ENCODE peak calls at places on chromosomes 7 and 10, in four cellular contexts. U is K562, B is H1, Z is GM12878. D is an unnamed sample.

GRCh38 chr7:137670521-137671064 is 176.2 kb downstream of the DGKI start:
- DNase-seq in B (no peak), U (no peak), Z (peak; percentile 35), D (no peak)

GRCh38 chr10:109679478-109679877 is 243.8 kb downstream of the XPNPEP1 start:
- DNase-seq in Z (no peak), U (no peak), B (no peak), D (no peak)

GRCh38 chr10:59847326-59847725 is 59.0 kb downstream of the CCDC6 start:
- DNase-seq in U (no peak), B (peak; percentile 61), Z (no peak), D (no peak)

GRCh38 chr7:4931932-4932331 is 27.1 kb downstream of the MMD2 start:
- DNase-seq in B (peak; percentile 60), U (no peak), Z (no peak), D (peak; percentile 37)

GRCh38 chr10:46028584-46029570 is 1.5 kb downstream of the NCOA4 start:
- DNase-seq in B (no peak), Z (no peak), U (no peak), D (peak; percentile 95)

GRCh38 chr7:137904826-137905225 is 58.1 kb upstream of the DGKI start:
- DNase-seq in B (no peak), U (no peak), Z (no peak), D (no peak)

GRCh38 chr7:30633223-30633622 is 38.5 kb downstream of the GARS1 start:
- DNase-seq in Z (no peak), B (no peak), U (no peak), D (no peak)

GRCh38 chr7:107049971-107050532 is 5.5 kb downstream of the PRKAR2B start:
- DNase-seq in B (no peak), Z (no peak), U (no peak), D (no peak)

GRCh38 chr7:50594734-50595537 is 29.7 kb upstream of the DDC start:
- DNase-seq in U (no peak), Z (no peak), B (no peak), D (peak; percentile 19)

GRCh38 chr10:68303849-68304412 is 27.9 kb upstream of the HNRNPH3 start:
- DNase-seq in Z (no peak), U (no peak), B (no peak), D (peak; percentile 75)

GRCh38 chr7:20562461-20562860 is 53.0 kb upstream of the ABCB5 start:
- DNase-seq in Z (no peak), U (no peak), B (no peak), D (no peak)

GRCh38 chr10:96661632-96662031 is 58.7 kb downstream of the PIK3AP1 start:
- DNase-seq in U (no peak), B (no peak), Z (no peak), D (no peak)

GRCh38 chr7:44318296-44318695 is 7.1 kb downstream of the CAMK2B start:
- DNase-seq in U (no peak), Z (no peak), B (peak; percentile 33), D (no peak)

GRCh38 chr10:13987472-13987871 is 343.3 kb downstream of the FRMD4A start:
- DNase-seq in U (no peak), B (no peak), Z (peak; percentile 50), D (no peak)

GRCh38 chr10:5234106-5234877 is 37.7 kb downstream of the AKR1C4 start:
- DNase-seq in Z (no peak), B (no peak), U (no peak), D (peak; percentile 91)

GRCh38 chr10:49325916-49326783 is 27.2 kb downstream of the C10orf71 start:
- DNase-seq in B (peak; percentile 35), Z (no peak), U (no peak), D (no peak)

GRCh38 chr10:21030096-21030495 is 133.0 kb upstream of the NEBL start:
- DNase-seq in B (no peak), U (no peak), Z (no peak), D (no peak)

GRCh38 chr7:121608785-121609184 is 212.7 kb upstream of the FAM3C start:
- DNase-seq in U (no peak), B (no peak), Z (no peak), D (no peak)

GRCh38 chr10:6046458-6047325 is 15.5 kb downstream of the IL2RA start:
- DNase-seq in U (no peak), Z (no peak), B (peak; percentile 34), D (no peak)

GRCh38 chr10:15344876-15345285 is 26.2 kb downstream of the FAM171A1 start:
- DNase-seq in U (no peak), B (no peak), Z (no peak), D (peak; percentile 98)

GRCh38 chr7:5709347-5709950 is 72.0 kb downstream of the RNF216 start:
- DNase-seq in Z (no peak), B (no peak), U (no peak), D (no peak)

GRCh38 chr7:113945018-113945938 is 26.5 kb upstream of the PPP1R3A start:
- DNase-seq in B (no peak), U (no peak), Z (no peak), D (no peak)

GRCh38 chr7:107386543-107386900 is 83.3 kb upstream of the GPR22 start:
- DNase-seq in Z (no peak), U (no peak), B (no peak), D (no peak)

GRCh38 chr10:33005322-33006282 is 47.6 kb upstream of the ITGB1 start:
- DNase-seq in B (peak; percentile 73), U (peak; percentile 26), Z (no peak), D (peak; percentile 59)

GRCh38 chr10:77043364-77043763 is 594.2 kb downstream of the KCNMA1 start:
- DNase-seq in Z (no peak), U (no peak), B (no peak), D (no peak)

GRCh38 chr10:4775808-4776207 is 50.2 kb upstream of the AKR1E2 start:
- DNase-seq in B (no peak), U (no peak), Z (no peak), D (no peak)

GRCh38 chr7:79093421-79093820 is 360.0 kb downstream of the MAGI2 start:
- DNase-seq in Z (no peak), B (no peak), U (no peak), D (no peak)

GRCh38 chr10:35412900-35413491 is 76.7 kb downstream of the CCNY start:
- DNase-seq in U (no peak), B (no peak), Z (no peak), D (no peak)

GRCh38 chr7:92058040-92058439 is 76.2 kb downstream of the CYP51A1 start:
- DNase-seq in Z (peak; percentile 8), B (no peak), U (no peak), D (no peak)

GRCh38 chr7:101239951-101240220 is 2.3 kb upstream of the CLDN15 start:
- DNase-seq in Z (no peak), U (peak; percentile 14), B (no peak), D (no peak)

DNA sequence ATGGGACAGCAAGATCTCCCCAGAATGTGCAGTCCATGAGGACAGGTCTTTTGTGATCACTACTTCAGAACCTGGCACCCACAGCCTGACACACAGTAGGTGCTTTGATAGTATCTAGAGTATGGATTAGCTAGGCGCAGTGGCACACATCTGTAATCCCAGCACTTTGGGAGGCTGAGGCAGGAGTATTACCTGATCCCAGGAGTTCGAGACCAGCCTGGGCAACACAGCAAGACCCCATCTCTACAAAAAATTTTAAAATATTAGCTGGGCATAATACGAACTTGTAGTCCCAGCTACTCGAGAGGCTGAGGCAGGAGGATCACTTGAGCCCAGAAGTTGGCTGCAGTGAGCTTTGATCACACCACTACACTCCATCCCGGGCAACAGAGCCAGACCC is 22.3 kb upstream of the ARPC1B start:
- DNase-seq in U (no peak), B (no peak), Z (no peak), D (no peak)
- TF ChIP-seq BRCA1 in U (no peak), B (no peak), Z (no peak), D (no peak)

DNA sequence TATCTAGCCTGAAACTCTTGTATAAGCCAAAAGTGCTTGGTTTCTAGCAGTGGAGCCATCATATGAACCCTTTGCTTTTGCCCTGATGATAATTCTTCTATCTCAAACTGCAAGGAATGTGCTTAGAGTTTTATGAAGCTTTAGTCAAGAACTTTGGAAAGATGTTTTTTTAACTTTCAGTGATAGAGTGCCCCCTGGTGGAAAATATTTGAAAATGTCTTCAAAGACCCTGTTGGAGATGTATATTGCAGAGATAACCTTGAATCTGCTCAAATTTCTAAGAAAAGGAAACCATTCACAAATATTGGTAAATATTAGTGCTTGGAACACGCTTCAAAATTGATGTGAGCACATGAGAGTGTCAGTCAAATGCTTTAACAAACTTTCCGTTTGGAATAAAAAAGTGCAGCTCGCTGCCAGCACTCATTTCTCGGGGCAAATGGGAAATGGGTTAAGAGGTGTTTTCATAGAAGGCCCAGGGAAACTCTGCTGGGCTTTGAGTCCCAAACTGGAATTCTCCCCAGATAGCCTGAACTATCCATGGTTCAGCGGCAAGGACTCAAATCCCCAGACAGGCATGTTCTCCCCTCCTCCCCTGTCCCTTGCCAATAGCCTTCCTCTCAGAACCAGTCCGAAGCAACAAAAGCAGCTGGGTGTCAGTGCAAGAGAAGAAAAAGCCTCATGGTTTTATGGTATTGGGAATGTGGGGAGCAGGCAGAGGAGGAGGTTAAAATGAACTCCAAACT is 129.3 kb downstream of the MYOF start:
- DNase-seq in Z (no peak), U (peak; percentile 45), B (no peak), D (peak; percentile 42)
- TF ChIP-seq BRCA1 in Z (no peak), U (no peak), B (no peak), D (no peak)

GRCh38 chr10:104253106-104253505 is 1.6 kb upstream of the GSTO1 start:
- DNase-seq in Z (no peak), U (peak; percentile 25), B (no peak), D (peak; percentile 96)
- TF ChIP-seq BRCA1 in Z (no peak), U (no peak), B (no peak), D (peak; percentile 23)

GRCh38 chr7:12674861-12675260 is 12.6 kb upstream of the ARL4A start:
- DNase-seq in Z (no peak), U (peak; percentile 20), B (peak; percentile 53), D (peak; percentile 84)
- TF ChIP-seq BRCA1 in Z (no peak), U (no peak), B (no peak), D (no peak)

GRCh38 chr10:30558411-30558810 is 71.1 kb downstream of the LYZL2 start:
- DNase-seq in U (no peak), Z (no peak), B (no peak), D (no peak)
- TF ChIP-seq BRCA1 in U (no peak), Z (no peak), B (no peak), D (no peak)

GRCh38 chr7:127940365-127941160 is 90.7 kb downstream of the LRRC4 start:
- DNase-seq in B (no peak), Z (no peak), U (no peak), D (no peak)
- TF ChIP-seq BRCA1 in B (no peak), Z (no peak), U (no peak), D (no peak)

DNA sequence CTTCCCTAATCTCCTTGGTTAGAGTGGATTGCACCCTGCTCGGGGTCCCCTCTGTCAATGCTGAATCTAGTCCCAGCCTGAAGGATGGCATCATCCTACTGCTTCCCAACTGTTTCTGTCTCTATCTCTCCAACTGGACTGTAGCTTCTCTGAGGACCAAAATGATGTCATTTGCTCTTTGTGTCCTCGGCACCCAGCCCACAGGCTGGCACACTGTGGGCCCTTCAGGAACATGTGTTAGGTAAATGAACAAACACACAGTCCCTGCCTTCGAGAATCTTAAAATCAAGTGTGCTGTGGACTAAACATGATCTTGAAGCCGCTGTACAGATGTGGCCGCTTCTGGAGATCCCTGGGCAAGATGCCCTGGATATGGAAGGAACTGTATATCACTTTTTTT is 5.0 kb upstream of the CDH23 start:
- DNase-seq in B (no peak), U (no peak), Z (no peak), D (no peak)
- TF ChIP-seq BRCA1 in B (no peak), U (no peak), Z (no peak), D (no peak)

D was measured in HepG2.